ENCODE peak calls at places on chromosomes 2 and 18, in seven cellular contexts. K is SK-N-SH, N is HCT116, Q is GM12878, J is HepG2, W is K562, G is H1. L is an unnamed sample.

GRCh38 chr2:52264488-52264887 is 1232.6 kb upstream of the NRXN1 start:
- DNase-seq in K (no peak), N (no peak), Q (no peak), J (no peak), W (no peak), G (no peak), L (no peak)

GRCh38 chr2:40434638-40435296 is 17.1 kb downstream of the SLC8A1 start:
- DNase-seq in K (no peak), N (peak), Q (no peak), J (no peak), W (no peak), G (no peak), L (no peak)

GRCh38 chr2:237872178-237872887 is 12.9 kb downstream of the RAMP1 start:
- DNase-seq in K (no peak), N (no peak), Q (no peak), J (no peak), W (no peak), G (no peak), L (no peak)

GRCh38 chr2:69685321-69686048 is 41.9 kb upstream of the AAK1 start:
- DNase-seq in K (no peak), N (no peak), Q (no peak), J (peak), W (no peak), G (no peak), L (no peak)

GRCh38 chr2:236843604-236844003 is 242.1 kb upstream of the COPS8 start:
- DNase-seq in K (no peak), N (no peak), Q (no peak), J (no peak), W (no peak), G (no peak), L (no peak)

GRCh38 chr2:137151731-137152130 is 386.4 kb downstream of the THSD7B start:
- DNase-seq in K (no peak), N (no peak), Q (no peak), J (peak), W (no peak), G (no peak), L (no peak)

GRCh38 chr2:127530245-127531132 is 4.2 kb upstream of the IWS1 start:
- DNase-seq in K (no peak), N (no peak), Q (no peak), J (no peak), W (no peak), G (no peak), L (no peak)

GRCh38 chr2:40416486-40416885 is 35.4 kb downstream of the SLC8A1 start:
- DNase-seq in K (no peak), N (no peak), Q (no peak), J (no peak), W (no peak), G (no peak), L (no peak)

GRCh38 chr2:47083485-47083884 is 71.6 kb downstream of the STPG4 start:
- DNase-seq in K (no peak), N (no peak), Q (no peak), J (no peak), W (no peak), G (no peak), L (no peak)

GRCh38 chr2:46339676-46340459 is 42.7 kb downstream of the EPAS1 start:
- DNase-seq in K (peak), N (no peak), Q (no peak), J (peak), W (peak), G (no peak), L (no peak)

DNA sequence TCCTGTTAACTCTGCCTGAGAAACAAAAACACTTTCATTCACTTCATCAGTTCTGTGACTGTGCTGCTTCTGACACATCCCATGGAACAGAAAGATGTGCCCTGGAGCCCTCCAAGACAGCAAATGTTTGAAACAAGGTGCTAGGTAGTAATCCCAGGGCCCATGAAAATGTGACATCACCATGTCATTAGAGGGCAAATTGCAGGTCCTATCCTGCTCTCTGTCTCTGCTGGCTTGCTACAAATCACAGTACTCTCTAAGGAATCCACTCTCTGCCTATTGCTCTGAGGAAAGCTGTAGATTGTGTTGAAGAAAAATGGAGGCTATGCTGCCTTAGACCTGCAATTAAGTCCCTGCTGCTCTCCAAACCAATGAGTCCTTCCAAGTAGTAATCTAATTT is 209.6 kb upstream of the PARD3B start:
- DNase-seq in K (no peak), N (no peak), Q (no peak), J (no peak), W (no peak), G (no peak), L (no peak)
- TF ChIP-seq JUND in K (no peak), N (no peak), Q (no peak), J (no peak), W (no peak), G (no peak), L (no peak)

GRCh38 chr2:33209976-33210375 is 263.2 kb downstream of the LTBP1 start:
- DNase-seq in K (no peak), N (no peak), Q (no peak), J (no peak), W (no peak), G (no peak), L (no peak)

GRCh38 chr2:33210626-33211025 is 263.9 kb downstream of the LTBP1 start:
- DNase-seq in K (no peak), N (no peak), Q (no peak), J (no peak), W (no peak), G (no peak), L (no peak)

GRCh38 chr2:33213244-33213643 is 263.2 kb upstream of the RASGRP3 start:
- DNase-seq in K (no peak), N (no peak), Q (no peak), J (no peak), W (no peak), G (no peak), L (no peak)

GRCh38 chr2:33213648-33214047 is 262.8 kb upstream of the RASGRP3 start:
- DNase-seq in K (no peak), N (no peak), Q (no peak), J (no peak), W (no peak), G (no peak), L (no peak)

DNA sequence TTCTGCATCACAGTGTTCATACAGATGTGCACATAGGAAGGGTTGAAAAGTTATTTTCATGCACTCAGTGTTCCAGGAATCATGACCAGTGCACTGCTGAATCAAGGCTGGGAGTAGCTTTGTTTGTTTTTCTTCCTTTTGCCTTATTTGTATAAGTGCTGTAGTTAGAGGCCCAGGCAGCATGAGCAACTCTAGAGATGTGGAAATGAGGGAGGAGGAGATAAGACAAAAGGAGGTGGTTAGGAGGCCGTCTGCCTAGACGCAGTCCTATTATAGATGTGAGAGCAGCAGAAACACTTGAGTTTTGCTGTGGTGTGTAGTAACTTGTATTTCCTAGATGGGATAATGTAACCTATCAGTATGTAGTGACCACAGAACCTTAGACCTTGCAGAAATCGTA is 264.3 kb upstream of the RASGRP3 start:
- DNase-seq in K (no peak), N (no peak), Q (no peak), J (peak), W (no peak), G (no peak), L (no peak)
- TF ChIP-seq JUND in K (no peak), N (no peak), Q (no peak), J (no peak), W (peak), G (no peak), L (no peak)

DNA sequence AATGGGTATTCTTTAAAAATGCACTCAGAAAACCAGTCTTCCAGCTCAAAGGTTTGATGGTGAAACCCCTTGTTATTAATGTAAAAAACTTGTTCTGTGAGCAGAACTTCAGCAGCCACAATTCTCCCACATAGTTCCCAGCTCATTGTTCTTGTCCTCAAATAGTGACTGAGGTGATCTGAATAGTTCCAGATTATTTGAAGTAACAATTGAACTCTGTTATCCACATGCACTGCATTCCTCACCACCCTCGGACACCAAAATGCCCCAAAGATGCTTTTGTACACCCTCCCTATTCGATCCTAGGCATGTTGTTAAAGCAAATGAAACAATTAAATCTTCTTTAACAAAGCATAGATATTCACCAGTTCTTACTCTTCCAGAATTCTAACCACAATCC is 2186.8 kb upstream of the CELF4 start:
- DNase-seq in K (no peak), N (no peak), Q (no peak), J (no peak), W (no peak), G (no peak), L (no peak)
- TF ChIP-seq JUND in K (no peak), N (no peak), Q (no peak), J (no peak), W (no peak), G (no peak), L (no peak)

DNA sequence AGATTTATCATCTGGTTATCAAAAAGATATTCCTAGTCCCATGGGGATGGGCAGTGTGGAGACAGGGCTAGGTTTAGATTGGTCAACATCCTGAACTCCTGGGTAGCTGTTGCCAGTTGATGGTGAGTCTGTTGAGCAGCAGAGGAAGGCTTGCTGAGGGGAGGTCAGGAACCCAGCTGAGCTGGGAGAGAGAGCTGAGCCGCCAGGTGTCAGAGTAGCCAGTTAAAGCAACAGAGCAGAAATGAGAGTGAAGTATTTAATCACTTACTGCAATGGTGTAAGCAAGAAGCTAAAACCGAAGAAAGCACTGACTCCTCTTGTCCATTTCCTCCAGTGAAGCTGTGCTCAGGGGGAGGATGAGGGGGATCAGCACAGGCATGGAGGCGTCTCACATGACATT is 29.6 kb downstream of the SMYD1 start:
- DNase-seq in K (no peak), N (no peak), Q (no peak), J (no peak), W (no peak), G (no peak), L (no peak)
- TF ChIP-seq JUND in K (no peak), N (no peak), Q (no peak), J (no peak), W (no peak), G (no peak), L (no peak)

GRCh38 chr2:226446406-226447001 is 353.1 kb downstream of the IRS1 start:
- DNase-seq in K (no peak), N (no peak), Q (no peak), J (no peak), W (no peak), G (no peak), L (no peak)

GRCh38 chr2:226450141-226450540 is 349.5 kb downstream of the IRS1 start:
- DNase-seq in K (no peak), N (no peak), Q (no peak), J (no peak), W (no peak), G (no peak), L (no peak)

GRCh38 chr2:226445216-226445861 is 354.3 kb downstream of the IRS1 start:
- DNase-seq in K (no peak), N (no peak), Q (no peak), J (peak), W (no peak), G (no peak), L (no peak)

GRCh38 chr2:226447338-226447885 is 352.2 kb downstream of the IRS1 start:
- DNase-seq in K (no peak), N (no peak), Q (no peak), J (no peak), W (no peak), G (no peak), L (no peak)

GRCh38 chr2:226447896-226448295 is 351.7 kb downstream of the IRS1 start:
- DNase-seq in K (no peak), N (no peak), Q (no peak), J (no peak), W (no peak), G (no peak), L (no peak)
- TF ChIP-seq JUND in K (no peak), N (peak), Q (no peak), J (no peak), W (no peak), G (no peak), L (no peak)

GRCh38 chr2:3097804-3098203 is 279.8 kb downstream of the EIPR1 start:
- DNase-seq in K (no peak), N (no peak), Q (no peak), J (no peak), W (no peak), G (no peak), L (no peak)
- TF ChIP-seq JUND in K (no peak), N (no peak), Q (no peak), J (no peak), W (no peak), G (no peak), L (no peak)

GRCh38 chr2:44320832-44321231 is 40.5 kb downstream of the PREPL start:
- DNase-seq in K (no peak), N (no peak), Q (no peak), J (no peak), W (no peak), G (no peak), L (no peak)
- TF ChIP-seq JUND in K (no peak), N (no peak), Q (no peak), J (no peak), W (no peak), G (no peak), L (no peak)

GRCh38 chr18:14104906-14105748 is 27.1 kb downstream of the ZNF519 start:
- DNase-seq in K (no peak), N (no peak), Q (no peak), J (peak), W (no peak), G (no peak), L (no peak)
- TF ChIP-seq JUND in K (no peak), N (peak), Q (no peak), J (no peak), W (no peak), G (no peak), L (no peak)

DNA sequence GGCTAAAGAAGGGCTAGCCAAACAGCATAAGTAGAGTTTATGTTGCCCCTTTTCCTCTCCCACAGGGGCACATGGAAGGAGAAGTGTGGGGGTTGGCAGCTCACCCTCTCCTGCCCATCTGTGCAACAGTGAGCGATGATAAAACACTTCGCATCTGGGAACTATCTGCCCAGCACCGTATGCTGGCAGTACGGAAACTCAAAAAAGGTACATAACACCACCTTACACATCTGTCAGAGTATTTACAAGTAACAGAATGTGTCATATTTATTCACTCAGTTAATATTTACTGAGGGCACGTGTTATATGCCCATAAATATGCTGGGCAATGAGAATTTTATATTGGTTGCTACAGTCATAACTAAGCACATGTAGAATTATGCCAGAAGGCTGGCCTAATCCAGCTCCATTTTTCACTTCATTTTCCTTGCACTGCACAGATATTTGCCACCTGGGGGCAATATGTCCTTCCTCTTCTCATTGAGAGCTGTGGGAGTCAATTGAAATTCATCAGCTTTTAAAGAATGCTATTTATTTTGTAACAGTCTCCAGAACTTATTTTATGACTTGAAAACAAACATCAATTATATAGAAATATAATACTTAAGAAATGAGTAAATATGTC is 150.6 kb downstream of the RTN4 start:
- DNase-seq in K (peak), N (peak), Q (peak), J (peak), W (no peak), G (no peak), L (peak)
- TF ChIP-seq JUND in K (no peak), N (no peak), Q (no peak), J (no peak), W (no peak), G (no peak), L (no peak)

L was measured in T47D.